ENCODE peak calls at places on chromosomes 16 and 17, in four cellular contexts. Y is neuronal stem cell, C is substantia nigra, I is kidney. H is an unnamed sample.

GRCh38 chr17:12047977-12048376 is 27.3 kb downstream of the MAP2K4 start:
- DNase-seq in C (no peak), Y (no peak), I (no peak), H (no peak)

GRCh38 chr17:2435181-2435741 is 34.4 kb upstream of the MNT start:
- DNase-seq in Y (peak; percentile 64), C (no peak), I (no peak), H (no peak)

GRCh38 chr16:21563676-21564075 is 35.7 kb upstream of the METTL9 start:
- DNase-seq in Y (no peak), I (no peak), C (no peak), H (no peak)

GRCh38 chr16:48635199-48635718 is 25.3 kb upstream of the N4BP1 start:
- DNase-seq in Y (no peak), C (no peak), I (no peak), H (no peak)

GRCh38 chr17:76515291-76515949 is 14.2 kb upstream of the RHBDF2 start:
- DNase-seq in C (no peak), Y (no peak), I (peak; percentile 92), H (peak; percentile 73)

GRCh38 chr17:79573196-79573929 is 37.5 kb downstream of the RBFOX3 start:
- DNase-seq in C (no peak), Y (no peak), I (peak; percentile 26), H (no peak)

GRCh38 chr16:3020247-3020603 is at the start of gene TNFRSF12A:
- DNase-seq in C (peak; percentile 20), Y (peak; percentile 84), I (peak; percentile 92), H (peak; percentile 84)

GRCh38 chr17:21678451-21679081 is 13.8 kb upstream of the KCNJ18 start:
- DNase-seq in C (no peak), I (peak; percentile 66), Y (no peak), H (no peak)

GRCh38 chr16:58508671-58509251 is 6.6 kb upstream of the SETD6 start:
- DNase-seq in Y (no peak), C (no peak), I (peak; percentile 54), H (no peak)

GRCh38 chr17:83173997-83174858 is 94.8 kb downstream of the METRNL start:
- DNase-seq in C (no peak), Y (no peak), I (peak; percentile 55), H (peak; percentile 69)

GRCh38 chr16:30654856-30655255 is 3.4 kb upstream of the FBRS start:
- DNase-seq in Y (no peak), C (no peak), I (peak; percentile 60), H (no peak)

GRCh38 chr17:77542551-77543490 is 402.1 kb downstream of the SEC14L1 start:
- DNase-seq in C (peak; percentile 22), I (peak; percentile 87), Y (peak; percentile 85), H (no peak)

GRCh38 chr17:32333187-32333586 is 8.8 kb downstream of the C17orf75 start:
- DNase-seq in I (no peak), C (no peak), Y (no peak), H (no peak)

H was measured in GM06990.